ENCODE peak calls at places on chromosomes 11 and 22, in ten cellular contexts. One of them, this sample, is unnamed. For H3K27me3, the result is how much of the 10 kb centered on the place peaks cover.

GRCh38 chr22:43811777-43812148 is 342 bp downstream of the EFCAB6 start:
- DNase-seq in mesendoderm: peak
- DNase-seq in mammary epithelial cell: peak
- DNase-seq in CD8-positive, alpha-beta T cell: no peak
- DNase-seq in Peyer's patch: no peak
- DNase-seq in fibroblast of lung: peak
- DNase-seq in PC-9: no peak
- DNase-seq in iPS DF 6.9: no peak
- DNase-seq in ovary: no peak
- DNase-seq in cardiac muscle cell: peak
- DNase-seq in this sample: peak

GRCh38 chr11:71164186-71164585 is 88.2 kb downstream of the SHANK2 start:
- DNase-seq in Peyer's patch: peak
- DNase-seq in mesendoderm: no peak
- DNase-seq in PC-9: no peak
- DNase-seq in iPS DF 6.9: no peak
- DNase-seq in mammary epithelial cell: no peak
- DNase-seq in CD8-positive, alpha-beta T cell: no peak
- DNase-seq in fibroblast of lung: no peak
- DNase-seq in cardiac muscle cell: no peak
- DNase-seq in ovary: no peak
- DNase-seq in this sample: no peak

GRCh38 chr11:1077417-1078119 is 2.9 kb downstream of the MUC2 start:
- DNase-seq in PC-9: no peak
- DNase-seq in mammary epithelial cell: no peak
- DNase-seq in ovary: peak
- DNase-seq in mesendoderm: no peak
- DNase-seq in iPS DF 6.9: no peak
- DNase-seq in Peyer's patch: no peak
- DNase-seq in fibroblast of lung: no peak
- DNase-seq in CD8-positive, alpha-beta T cell: peak
- DNase-seq in cardiac muscle cell: no peak
- DNase-seq in this sample: no peak

GRCh38 chr11:90341986-90342385 is 119.1 kb upstream of the CHORDC1 start:
- DNase-seq in CD8-positive, alpha-beta T cell: no peak
- DNase-seq in ovary: no peak
- DNase-seq in PC-9: no peak
- DNase-seq in fibroblast of lung: no peak
- DNase-seq in mesendoderm: no peak
- DNase-seq in mammary epithelial cell: no peak
- DNase-seq in iPS DF 6.9: no peak
- DNase-seq in cardiac muscle cell: no peak
- DNase-seq in Peyer's patch: no peak
- DNase-seq in this sample: no peak

GRCh38 chr11:134654161-134654915 is 242.3 kb upstream of the B3GAT1 start:
- DNase-seq in CD8-positive, alpha-beta T cell: peak
- DNase-seq in cardiac muscle cell: no peak
- DNase-seq in iPS DF 6.9: no peak
- DNase-seq in ovary: no peak
- DNase-seq in fibroblast of lung: no peak
- DNase-seq in mammary epithelial cell: no peak
- DNase-seq in mesendoderm: no peak
- DNase-seq in PC-9: no peak
- DNase-seq in Peyer's patch: peak
- DNase-seq in this sample: no peak

GRCh38 chr11:100638648-100639047 is 48.4 kb upstream of the ARHGAP42 start:
- DNase-seq in iPS DF 6.9: no peak
- DNase-seq in cardiac muscle cell: no peak
- DNase-seq in mammary epithelial cell: no peak
- DNase-seq in mesendoderm: no peak
- DNase-seq in PC-9: no peak
- DNase-seq in fibroblast of lung: no peak
- DNase-seq in CD8-positive, alpha-beta T cell: no peak
- DNase-seq in ovary: no peak
- DNase-seq in Peyer's patch: no peak
- DNase-seq in this sample: no peak

GRCh38 chr22:49021097-49021925 is 806.4 kb downstream of the BRD1 start:
- DNase-seq in Peyer's patch: peak
- DNase-seq in PC-9: no peak
- DNase-seq in iPS DF 6.9: no peak
- DNase-seq in fibroblast of lung: no peak
- DNase-seq in mesendoderm: no peak
- DNase-seq in ovary: no peak
- DNase-seq in CD8-positive, alpha-beta T cell: no peak
- DNase-seq in mammary epithelial cell: no peak
- DNase-seq in cardiac muscle cell: no peak
- DNase-seq in this sample: no peak

GRCh38 chr11:23605001-23605400 is 744.7 kb upstream of the CCDC179 start:
- DNase-seq in mammary epithelial cell: no peak
- DNase-seq in ovary: no peak
- DNase-seq in PC-9: no peak
- DNase-seq in CD8-positive, alpha-beta T cell: no peak
- DNase-seq in Peyer's patch: no peak
- DNase-seq in mesendoderm: no peak
- DNase-seq in cardiac muscle cell: no peak
- DNase-seq in iPS DF 6.9: no peak
- DNase-seq in fibroblast of lung: no peak
- DNase-seq in this sample: no peak

GRCh38 chr11:124745270-124745834 is 5.6 kb downstream of the NRGN start:
- DNase-seq in CD8-positive, alpha-beta T cell: no peak
- DNase-seq in fibroblast of lung: no peak
- DNase-seq in Peyer's patch: no peak
- DNase-seq in cardiac muscle cell: no peak
- DNase-seq in mammary epithelial cell: no peak
- DNase-seq in PC-9: no peak
- DNase-seq in ovary: no peak
- DNase-seq in iPS DF 6.9: no peak
- DNase-seq in mesendoderm: no peak
- DNase-seq in this sample: no peak
- H3K27me3 ChIP-seq in CD8-positive, alpha-beta T cell: under half
- H3K27me3 ChIP-seq in fibroblast of lung: under half
- H3K27me3 ChIP-seq in Peyer's patch: under half
- H3K27me3 ChIP-seq in cardiac muscle cell: half or more
- H3K27me3 ChIP-seq in mammary epithelial cell: under half
- H3K27me3 ChIP-seq in PC-9: under half
- H3K27me3 ChIP-seq in ovary: under half
- H3K27me3 ChIP-seq in iPS DF 6.9: half or more
- H3K27me3 ChIP-seq in mesendoderm: half or more
- H3K27me3 ChIP-seq in this sample: under half

GRCh38 chr22:37169412-37169811 is 18.6 kb downstream of the C1QTNF6 start:
- DNase-seq in Peyer's patch: peak
- DNase-seq in PC-9: no peak
- DNase-seq in CD8-positive, alpha-beta T cell: no peak
- DNase-seq in mammary epithelial cell: no peak
- DNase-seq in ovary: no peak
- DNase-seq in iPS DF 6.9: no peak
- DNase-seq in cardiac muscle cell: no peak
- DNase-seq in mesendoderm: no peak
- DNase-seq in fibroblast of lung: no peak
- DNase-seq in this sample: no peak

GRCh38 chr22:37165940-37166674 is 16.4 kb upstream of the IL2RB start:
- DNase-seq in fibroblast of lung: no peak
- DNase-seq in Peyer's patch: no peak
- DNase-seq in cardiac muscle cell: no peak
- DNase-seq in mesendoderm: no peak
- DNase-seq in mammary epithelial cell: no peak
- DNase-seq in PC-9: no peak
- DNase-seq in CD8-positive, alpha-beta T cell: peak
- DNase-seq in iPS DF 6.9: no peak
- DNase-seq in ovary: no peak
- DNase-seq in this sample: no peak

GRCh38 chr22:37166675-37167066 is 17.0 kb upstream of the IL2RB start:
- DNase-seq in mammary epithelial cell: peak
- DNase-seq in CD8-positive, alpha-beta T cell: peak
- DNase-seq in ovary: peak
- DNase-seq in PC-9: peak
- DNase-seq in cardiac muscle cell: peak
- DNase-seq in Peyer's patch: peak
- DNase-seq in fibroblast of lung: peak
- DNase-seq in iPS DF 6.9: no peak
- DNase-seq in mesendoderm: peak
- DNase-seq in this sample: peak

GRCh38 chr22:37167981-37168647 is 18.4 kb upstream of the IL2RB start:
- DNase-seq in mammary epithelial cell: no peak
- DNase-seq in mesendoderm: no peak
- DNase-seq in fibroblast of lung: no peak
- DNase-seq in cardiac muscle cell: no peak
- DNase-seq in Peyer's patch: peak
- DNase-seq in ovary: peak
- DNase-seq in iPS DF 6.9: no peak
- DNase-seq in PC-9: no peak
- DNase-seq in CD8-positive, alpha-beta T cell: no peak
- DNase-seq in this sample: no peak

DNA sequence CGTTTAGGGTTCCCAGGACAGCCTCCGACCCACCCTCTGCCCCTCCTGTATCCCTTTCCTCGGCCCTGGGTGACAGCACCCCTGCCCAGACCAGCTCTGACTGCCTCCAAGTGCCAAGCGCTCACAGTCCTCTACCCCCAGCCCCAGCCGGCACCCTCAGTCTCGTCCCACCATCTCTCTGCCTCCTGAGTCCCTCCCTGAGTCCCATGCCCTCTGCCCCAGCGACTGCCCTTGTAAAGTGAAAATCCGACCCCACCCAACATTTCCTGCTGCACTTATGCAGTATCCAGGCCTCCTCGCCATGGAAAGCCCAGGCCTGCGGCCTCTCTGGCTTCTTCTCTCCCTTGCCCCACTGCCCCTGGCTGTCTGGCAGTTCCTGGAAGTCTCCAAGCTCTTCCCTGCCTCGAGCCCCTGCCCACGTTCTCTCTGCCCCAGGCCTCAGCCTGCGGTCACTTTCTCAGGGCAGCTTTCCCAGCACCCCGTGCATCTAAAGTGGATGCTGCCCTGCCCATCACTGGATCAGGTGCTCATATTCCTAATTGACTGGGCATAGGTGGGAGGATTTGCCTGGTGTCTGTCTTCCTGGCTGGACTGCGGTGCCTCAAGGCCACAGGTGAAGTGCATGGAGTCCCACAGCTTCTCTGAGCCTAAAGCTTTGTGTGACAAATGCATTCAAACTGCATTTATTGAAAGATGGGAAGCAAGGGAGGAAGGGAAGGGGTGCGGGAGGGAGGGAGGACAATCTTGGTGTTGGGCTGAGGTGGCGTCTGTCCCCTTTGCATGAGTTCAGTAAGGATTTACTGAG is 17.7 kb upstream of the IL2RB start:
- DNase-seq in fibroblast of lung: no peak
- DNase-seq in PC-9: no peak
- DNase-seq in ovary: peak
- DNase-seq in CD8-positive, alpha-beta T cell: no peak
- DNase-seq in Peyer's patch: peak
- DNase-seq in mesendoderm: no peak
- DNase-seq in iPS DF 6.9: no peak
- DNase-seq in cardiac muscle cell: no peak
- DNase-seq in mammary epithelial cell: no peak
- DNase-seq in this sample: no peak
- H3K27me3 ChIP-seq in fibroblast of lung: under half
- H3K27me3 ChIP-seq in PC-9: under half
- H3K27me3 ChIP-seq in ovary: under half
- H3K27me3 ChIP-seq in CD8-positive, alpha-beta T cell: under half
- H3K27me3 ChIP-seq in Peyer's patch: under half
- H3K27me3 ChIP-seq in mesendoderm: under half
- H3K27me3 ChIP-seq in iPS DF 6.9: under half
- H3K27me3 ChIP-seq in cardiac muscle cell: under half
- H3K27me3 ChIP-seq in mammary epithelial cell: under half
- H3K27me3 ChIP-seq in this sample: under half

DNA sequence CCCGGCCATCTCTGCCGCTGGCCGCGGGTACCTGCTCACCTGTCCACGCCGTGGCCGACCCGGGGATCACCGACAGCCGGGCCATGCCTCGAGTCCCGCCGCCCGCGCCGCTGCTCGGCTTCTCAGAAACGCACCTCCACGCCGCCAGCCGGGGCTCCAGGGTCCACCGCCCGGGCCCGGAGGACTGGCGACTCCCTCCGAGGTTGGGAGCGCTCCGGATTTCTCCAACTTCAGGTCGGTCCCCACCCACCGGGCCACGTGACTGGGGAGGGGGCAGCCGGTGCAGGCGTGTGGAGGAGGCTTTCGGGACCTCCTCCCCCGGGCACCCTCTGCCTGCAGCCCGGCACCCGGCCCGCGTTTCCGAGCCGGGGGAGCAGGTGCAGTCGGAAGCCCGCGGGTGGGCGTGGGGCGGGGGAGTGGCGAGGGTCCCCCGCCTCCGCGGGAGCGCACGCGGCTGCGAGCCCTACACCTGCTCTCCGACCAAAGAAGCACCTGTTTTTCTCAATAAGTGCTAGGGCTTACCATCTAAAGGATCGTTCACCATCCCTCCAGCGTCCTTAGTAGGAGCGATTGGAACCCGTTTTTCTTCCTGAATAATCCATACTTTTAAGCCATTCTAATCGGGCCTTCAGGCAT is 627 bp upstream of the NRIP3 start:
- DNase-seq in ovary: peak
- DNase-seq in CD8-positive, alpha-beta T cell: peak
- DNase-seq in PC-9: no peak
- DNase-seq in cardiac muscle cell: no peak
- DNase-seq in Peyer's patch: peak
- DNase-seq in mammary epithelial cell: no peak
- DNase-seq in mesendoderm: peak
- DNase-seq in iPS DF 6.9: no peak
- DNase-seq in fibroblast of lung: no peak
- DNase-seq in this sample: peak
- H3K27me3 ChIP-seq in ovary: under half
- H3K27me3 ChIP-seq in CD8-positive, alpha-beta T cell: under half
- H3K27me3 ChIP-seq in PC-9: under half
- H3K27me3 ChIP-seq in cardiac muscle cell: half or more
- H3K27me3 ChIP-seq in Peyer's patch: under half
- H3K27me3 ChIP-seq in mammary epithelial cell: under half
- H3K27me3 ChIP-seq in mesendoderm: under half
- H3K27me3 ChIP-seq in iPS DF 6.9: under half
- H3K27me3 ChIP-seq in fibroblast of lung: under half
- H3K27me3 ChIP-seq in this sample: under half

GRCh38 chr11:64531422-64531821 is 59.6 kb upstream of the SLC22A12 start:
- DNase-seq in fibroblast of lung: no peak
- DNase-seq in PC-9: no peak
- DNase-seq in iPS DF 6.9: no peak
- DNase-seq in Peyer's patch: no peak
- DNase-seq in cardiac muscle cell: no peak
- DNase-seq in CD8-positive, alpha-beta T cell: no peak
- DNase-seq in ovary: no peak
- DNase-seq in mammary epithelial cell: no peak
- DNase-seq in mesendoderm: no peak
- DNase-seq in this sample: no peak

GRCh38 chr11:64533501-64533900 is 57.5 kb upstream of the SLC22A12 start:
- DNase-seq in iPS DF 6.9: no peak
- DNase-seq in CD8-positive, alpha-beta T cell: no peak
- DNase-seq in cardiac muscle cell: no peak
- DNase-seq in Peyer's patch: no peak
- DNase-seq in mesendoderm: no peak
- DNase-seq in mammary epithelial cell: peak
- DNase-seq in ovary: no peak
- DNase-seq in PC-9: no peak
- DNase-seq in fibroblast of lung: no peak
- DNase-seq in this sample: no peak

GRCh38 chr11:64534391-64534801 is 56.6 kb upstream of the SLC22A12 start:
- DNase-seq in fibroblast of lung: no peak
- DNase-seq in Peyer's patch: peak
- DNase-seq in ovary: no peak
- DNase-seq in mesendoderm: no peak
- DNase-seq in PC-9: no peak
- DNase-seq in cardiac muscle cell: no peak
- DNase-seq in iPS DF 6.9: no peak
- DNase-seq in CD8-positive, alpha-beta T cell: no peak
- DNase-seq in mammary epithelial cell: no peak
- DNase-seq in this sample: no peak

GRCh38 chr11:64529559-64530520 is 61.2 kb upstream of the SLC22A12 start:
- DNase-seq in mammary epithelial cell: no peak
- DNase-seq in Peyer's patch: peak
- DNase-seq in ovary: no peak
- DNase-seq in fibroblast of lung: no peak
- DNase-seq in cardiac muscle cell: no peak
- DNase-seq in PC-9: no peak
- DNase-seq in mesendoderm: no peak
- DNase-seq in CD8-positive, alpha-beta T cell: no peak
- DNase-seq in iPS DF 6.9: no peak
- DNase-seq in this sample: no peak

DNA sequence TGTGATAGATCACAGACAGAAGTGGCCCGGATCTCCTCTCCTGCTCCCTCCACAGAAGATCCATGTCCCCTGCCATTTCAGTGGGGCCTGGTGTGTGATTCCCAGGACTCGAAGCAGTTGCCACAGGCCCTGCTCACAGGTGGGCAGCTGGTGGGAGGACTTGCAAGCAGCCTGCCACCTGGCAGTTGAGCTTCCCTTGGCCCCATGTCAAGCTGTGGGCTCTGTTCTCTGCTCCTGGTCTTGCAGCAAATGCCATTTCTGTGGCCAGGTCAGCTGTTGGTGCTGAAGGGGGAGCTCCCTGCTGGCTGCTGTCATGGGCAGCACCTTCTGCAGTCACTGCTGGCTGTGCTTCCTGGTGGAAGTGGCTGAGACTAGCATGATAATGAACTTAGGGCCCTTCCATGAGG is 59.1 kb upstream of the SLC22A12 start:
- DNase-seq in ovary: no peak
- DNase-seq in cardiac muscle cell: no peak
- DNase-seq in fibroblast of lung: no peak
- DNase-seq in iPS DF 6.9: no peak
- DNase-seq in mesendoderm: peak
- DNase-seq in PC-9: no peak
- DNase-seq in Peyer's patch: peak
- DNase-seq in mammary epithelial cell: no peak
- DNase-seq in CD8-positive, alpha-beta T cell: no peak
- DNase-seq in this sample: no peak
- H3K27me3 ChIP-seq in ovary: under half
- H3K27me3 ChIP-seq in cardiac muscle cell: under half
- H3K27me3 ChIP-seq in fibroblast of lung: under half
- H3K27me3 ChIP-seq in iPS DF 6.9: under half
- H3K27me3 ChIP-seq in mesendoderm: under half
- H3K27me3 ChIP-seq in PC-9: half or more
- H3K27me3 ChIP-seq in Peyer's patch: under half
- H3K27me3 ChIP-seq in mammary epithelial cell: under half
- H3K27me3 ChIP-seq in CD8-positive, alpha-beta T cell: under half
- H3K27me3 ChIP-seq in this sample: under half